ENCODE peak calls at places on chromosomes 11 and 22, in six cellular contexts. One of them, this sample, is unnamed.

GRCh38 chr22:46575915-46576555 is 38.6 kb upstream of the CELSR1 start:
- DNase-seq in heart right ventricle: no peak
- DNase-seq in HFF-Myc: no peak
- DNase-seq in left ventricle myocardium inferior: peak; percentile 25
- DNase-seq in AG09309: no peak
- DNase-seq in stimulated activated CD8-positive, alpha-beta memory T cell treated with anti-CD3 and anti-CD28 coated beads, Interleukin-4, amount 100 ng/mL, for 1 hour: no peak
- DNase-seq in this sample: peak; percentile 66

GRCh38 chr11:63445720-63446119 is 45.2 kb downstream of the PLAAT5 start:
- DNase-seq in HFF-Myc: no peak
- DNase-seq in AG09309: no peak
- DNase-seq in stimulated activated CD8-positive, alpha-beta memory T cell treated with anti-CD3 and anti-CD28 coated beads, Interleukin-4, amount 100 ng/mL, for 1 hour: no peak
- DNase-seq in heart right ventricle: no peak
- DNase-seq in left ventricle myocardium inferior: no peak
- DNase-seq in this sample: no peak

GRCh38 chr22:46971141-46971775 is 208.8 kb downstream of the TBC1D22A start:
- DNase-seq in left ventricle myocardium inferior: peak; percentile 37
- DNase-seq in stimulated activated CD8-positive, alpha-beta memory T cell treated with anti-CD3 and anti-CD28 coated beads, Interleukin-4, amount 100 ng/mL, for 1 hour: no peak
- DNase-seq in HFF-Myc: no peak
- DNase-seq in AG09309: no peak
- DNase-seq in heart right ventricle: peak; percentile 56
- DNase-seq in this sample: no peak

GRCh38 chr11:2196970-2197770 is 25.6 kb upstream of the TH start:
- DNase-seq in left ventricle myocardium inferior: peak; percentile 68
- DNase-seq in AG09309: no peak
- DNase-seq in heart right ventricle: peak; percentile 66
- DNase-seq in stimulated activated CD8-positive, alpha-beta memory T cell treated with anti-CD3 and anti-CD28 coated beads, Interleukin-4, amount 100 ng/mL, for 1 hour: peak; percentile 32
- DNase-seq in HFF-Myc: no peak
- DNase-seq in this sample: peak; percentile 58

GRCh38 chr22:39243443-39244072 is 1.2 kb downstream of the PDGFB start:
- DNase-seq in heart right ventricle: no peak
- DNase-seq in left ventricle myocardium inferior: no peak
- DNase-seq in AG09309: no peak
- DNase-seq in stimulated activated CD8-positive, alpha-beta memory T cell treated with anti-CD3 and anti-CD28 coated beads, Interleukin-4, amount 100 ng/mL, for 1 hour: no peak
- DNase-seq in HFF-Myc: no peak
- DNase-seq in this sample: no peak

GRCh38 chr22:23098718-23099524 is 28.6 kb downstream of the GNAZ start:
- DNase-seq in heart right ventricle: peak; percentile 24
- DNase-seq in stimulated activated CD8-positive, alpha-beta memory T cell treated with anti-CD3 and anti-CD28 coated beads, Interleukin-4, amount 100 ng/mL, for 1 hour: no peak
- DNase-seq in left ventricle myocardium inferior: peak; percentile 70
- DNase-seq in AG09309: no peak
- DNase-seq in HFF-Myc: no peak
- DNase-seq in this sample: peak; percentile 49

GRCh38 chr11:69471329-69472052 is 10.0 kb upstream of the LINC01488 start:
- DNase-seq in AG09309: no peak
- DNase-seq in stimulated activated CD8-positive, alpha-beta memory T cell treated with anti-CD3 and anti-CD28 coated beads, Interleukin-4, amount 100 ng/mL, for 1 hour: no peak
- DNase-seq in HFF-Myc: no peak
- DNase-seq in heart right ventricle: no peak
- DNase-seq in left ventricle myocardium inferior: peak; percentile 5
- DNase-seq in this sample: no peak

GRCh38 chr11:76638267-76639197 is 32.0 kb downstream of the LRRC32 start:
- DNase-seq in heart right ventricle: no peak
- DNase-seq in HFF-Myc: no peak
- DNase-seq in left ventricle myocardium inferior: no peak
- DNase-seq in stimulated activated CD8-positive, alpha-beta memory T cell treated with anti-CD3 and anti-CD28 coated beads, Interleukin-4, amount 100 ng/mL, for 1 hour: no peak
- DNase-seq in AG09309: no peak
- DNase-seq in this sample: no peak

This sample was measured in left colon.